ENCODE peak calls at places on chromosome 19, in six cellular contexts. C is GM23248, P is neuronal stem cell, F is neural progenitor cell, J is hepatocyte, H is HCT116. K is an unnamed sample.

GRCh38 chr19:31430381-31430780 is 81.1 kb upstream of the TSHZ3 start:
- DNase-seq in F (no peak), H (no peak), C (no peak), P (no peak), J (no peak), K (no peak)

GRCh38 chr19:14901675-14902260 is 15.8 kb upstream of the OR7A17 start:
- DNase-seq in F (no peak), J (no peak), P (no peak), H (no peak), C (no peak), K (no peak)

GRCh38 chr19:22612316-22612715 is 21.8 kb upstream of the ZNF492 start:
- DNase-seq in F (no peak), C (no peak), J (no peak), P (no peak), H (no peak), K (no peak)

GRCh38 chr19:827710-828321 is at the start of gene AZU1:
- DNase-seq in C (no peak), J (no peak), H (no peak), F (no peak), P (no peak), K (no peak)

GRCh38 chr19:8512991-8513686 is 828 bp downstream of the ZNF414 start:
- DNase-seq in F (no peak), J (no peak), C (peak; percentile 30), P (no peak), H (no peak), K (no peak)

GRCh38 chr19:2436926-2437325 is 9.5 kb upstream of the TIMM13 start:
- DNase-seq in H (no peak), J (no peak), F (no peak), C (no peak), P (no peak), K (no peak)

GRCh38 chr19:40005670-40006272 is 8.9 kb downstream of the ZNF546 start:
- DNase-seq in J (no peak), F (no peak), P (no peak), H (no peak), C (no peak), K (no peak)

GRCh38 chr19:4089400-4089908 is 22.8 kb upstream of the ZBTB7A start:
- DNase-seq in J (no peak), H (no peak), F (no peak), C (no peak), P (no peak), K (no peak)

GRCh38 chr19:2181618-2181997 is 17.9 kb downstream of the DOT1L start:
- DNase-seq in F (no peak), J (no peak), C (no peak), P (no peak), H (no peak), K (no peak)

GRCh38 chr19:1646931-1647663 is 5.3 kb downstream of the TCF3 start:
- DNase-seq in F (no peak), C (no peak), J (no peak), P (no peak), H (no peak), K (no peak)

GRCh38 chr19:42148270-42148669 is 16.0 kb upstream of the POU2F2 start:
- DNase-seq in P (no peak), H (no peak), F (no peak), C (no peak), J (no peak), K (no peak)

GRCh38 chr19:13764821-13765394 is 586 bp downstream of the MRI1 start:
- DNase-seq in J (peak; percentile 54), C (peak; percentile 62), F (peak; percentile 46), P (no peak), H (no peak), K (no peak)

GRCh38 chr19:4337906-4338440 is 654 bp downstream of the STAP2 start:
- DNase-seq in P (no peak), C (peak; percentile 32), F (peak; percentile 42), H (no peak), J (peak; percentile 80), K (peak; percentile 53)

GRCh38 chr19:8252922-8253589 is 43.9 kb downstream of the CERS4 start:
- DNase-seq in H (peak; percentile 51), P (peak; percentile 87), J (peak; percentile 87), F (peak; percentile 92), C (peak; percentile 81), K (peak; percentile 69)

GRCh38 chr19:39308531-39309304 is 11.9 kb downstream of the LRFN1 start:
- DNase-seq in P (no peak), F (peak; percentile 75), J (peak; percentile 60), C (peak; percentile 32), H (no peak), K (peak; percentile 18)

GRCh38 chr19:14039181-14039580 is 7.6 kb downstream of the IL27RA start:
- DNase-seq in J (no peak), F (no peak), P (no peak), H (no peak), C (no peak), K (no peak)

GRCh38 chr19:7787602-7788177 is 24.6 kb downstream of the CLEC4M start:
- DNase-seq in J (no peak), P (no peak), C (no peak), H (no peak), F (no peak), K (peak; percentile 20)

GRCh38 chr19:29393915-29394460 is 131.8 kb upstream of the VSTM2B start:
- DNase-seq in C (no peak), F (peak; percentile 58), H (no peak), J (no peak), P (no peak), K (no peak)

GRCh38 chr19:10835089-10835753 is 791 bp downstream of the TMED1 start:
- DNase-seq in F (no peak), C (peak; percentile 31), H (no peak), P (no peak), J (no peak), K (peak; percentile 21)

GRCh38 chr19:31331536-31331935 is 17.7 kb downstream of the TSHZ3 start:
- DNase-seq in J (no peak), C (no peak), H (no peak), F (no peak), P (no peak), K (no peak)

GRCh38 chr19:2253106-2254051 is 2.8 kb downstream of the JSRP1 start:
- DNase-seq in F (peak; percentile 83), P (no peak), H (no peak), J (no peak), C (no peak), K (no peak)

DNA sequence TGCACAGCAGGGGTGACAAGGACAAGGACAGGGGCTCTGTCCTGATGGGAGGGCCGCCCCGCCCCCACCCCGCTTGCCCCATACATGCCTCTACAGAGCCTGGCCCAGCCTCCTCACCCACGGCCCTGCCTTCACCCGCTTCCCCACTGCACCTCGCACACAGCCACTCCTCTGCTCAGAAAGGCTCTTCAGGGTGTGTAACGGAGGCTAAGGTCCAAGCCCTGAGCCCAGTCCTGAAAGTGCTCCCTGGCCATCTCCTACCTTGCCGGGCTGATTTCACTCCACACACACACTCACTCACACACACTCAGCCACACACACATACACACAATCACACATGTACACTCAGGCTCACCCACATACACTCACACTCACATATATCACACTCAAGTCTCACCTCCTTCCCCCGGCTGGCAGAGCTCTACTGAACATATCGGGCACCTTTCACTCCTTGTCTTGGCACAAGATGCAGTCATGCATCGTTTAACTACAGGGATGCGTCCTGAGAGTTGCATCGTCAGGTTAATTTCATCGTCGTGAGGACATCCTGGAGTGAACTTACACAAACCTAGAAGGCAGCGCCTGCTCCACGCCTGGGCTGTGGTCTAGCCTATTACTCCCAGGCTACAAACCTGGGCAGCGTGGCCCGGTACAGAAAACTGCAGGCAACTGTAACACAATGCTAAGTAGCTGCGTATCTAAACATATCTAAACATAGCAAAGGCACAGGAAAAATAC is 13.2 kb downstream of the EPS15L1 start:
- DNase-seq in P (no peak), C (no peak), F (no peak), J (no peak), H (no peak), K (no peak)
- H3K4me1 ChIP-seq in P (peaks cover 18% of the 10 kb centered on the region), C (peaks cover 16% of the 10 kb centered on the region), F (peaks cover 22% of the 10 kb centered on the region), J (peaks cover 25% of the 10 kb centered on the region), H (peaks cover 40% of the 10 kb centered on the region), K (peaks cover 24% of the 10 kb centered on the region)

GRCh38 chr19:56144396-56144795 is 3.3 kb downstream of the ZNF444 start:
- DNase-seq in J (no peak), F (no peak), H (no peak), P (no peak), C (no peak), K (no peak)
- H2AFZ ChIP-seq in J (no peak overlapping the region), F (no peak overlapping the region), H (no peak overlapping the region), P (no peak overlapping the region), C (no peak overlapping the region), K (no peak overlapping the region)

DNA sequence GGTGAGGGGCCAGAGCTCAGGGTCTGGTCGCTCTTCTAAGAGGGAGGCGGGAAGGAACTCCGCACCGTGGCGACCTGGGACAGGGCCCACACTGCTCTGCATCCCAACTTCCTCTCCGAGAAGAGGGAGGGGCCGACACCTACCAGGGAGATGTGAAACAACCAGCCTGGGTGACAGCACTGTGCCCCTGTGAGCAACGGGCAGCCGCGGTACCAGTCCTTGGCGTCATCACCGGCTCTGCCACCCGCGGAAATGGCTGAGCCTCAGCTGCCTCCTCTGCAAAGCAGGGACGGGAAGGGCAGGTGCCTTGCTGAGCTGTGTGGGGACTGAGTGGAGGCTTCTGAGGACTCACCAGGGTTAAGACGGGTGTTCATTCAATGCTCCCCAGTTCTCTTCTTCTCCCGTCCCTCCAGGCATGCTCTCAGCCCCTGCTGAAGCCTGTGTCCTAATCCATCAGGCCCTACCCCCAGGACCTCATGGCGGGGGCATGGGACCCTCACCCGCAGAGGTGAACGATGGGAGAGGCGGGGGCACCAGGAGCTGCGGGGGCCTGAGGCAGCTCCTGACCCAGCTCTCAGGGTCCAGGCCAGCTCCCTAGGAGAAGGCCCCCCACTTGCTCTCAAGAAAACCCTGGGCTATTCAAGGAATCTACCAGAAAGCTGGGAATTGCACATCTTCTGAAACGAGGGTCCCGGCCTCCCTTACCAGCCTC is 9.3 kb downstream of the ZNF787 start:
- DNase-seq in H (no peak), C (no peak), P (no peak), F (peak; percentile 37), J (no peak), K (no peak)
- H3K4me1 ChIP-seq in H (peaks cover under 1% of the 10 kb centered on the region), C (peaks cover 13% of the 10 kb centered on the region), P (peaks cover 39% of the 10 kb centered on the region), F (peaks cover 42% of the 10 kb centered on the region), J (peaks cover 53% of the 10 kb centered on the region), K (peaks cover 32% of the 10 kb centered on the region)

GRCh38 chr19:49150106-49150943 is 4.9 kb downstream of the HRC start:
- DNase-seq in J (peak; percentile 93), F (peak; percentile 94), C (peak; percentile 85), P (peak; percentile 90), H (peak; percentile 76), K (peak; percentile 83)

GRCh38 chr19:49147923-49148682 is 7.1 kb downstream of the HRC start:
- DNase-seq in P (no peak), F (no peak), J (no peak), C (no peak), H (no peak), K (peak; percentile 50)

GRCh38 chr19:49148784-49149651 is 6.2 kb downstream of the HRC start:
- DNase-seq in J (peak; percentile 100), C (peak; percentile 96), P (peak; percentile 99), F (peak; percentile 100), H (peak; percentile 88), K (peak; percentile 91)

GRCh38 chr19:49150944-49151243 is 4.3 kb downstream of the HRC start:
- DNase-seq in F (no peak), C (no peak), H (no peak), J (no peak), P (no peak), K (no peak)

DNA sequence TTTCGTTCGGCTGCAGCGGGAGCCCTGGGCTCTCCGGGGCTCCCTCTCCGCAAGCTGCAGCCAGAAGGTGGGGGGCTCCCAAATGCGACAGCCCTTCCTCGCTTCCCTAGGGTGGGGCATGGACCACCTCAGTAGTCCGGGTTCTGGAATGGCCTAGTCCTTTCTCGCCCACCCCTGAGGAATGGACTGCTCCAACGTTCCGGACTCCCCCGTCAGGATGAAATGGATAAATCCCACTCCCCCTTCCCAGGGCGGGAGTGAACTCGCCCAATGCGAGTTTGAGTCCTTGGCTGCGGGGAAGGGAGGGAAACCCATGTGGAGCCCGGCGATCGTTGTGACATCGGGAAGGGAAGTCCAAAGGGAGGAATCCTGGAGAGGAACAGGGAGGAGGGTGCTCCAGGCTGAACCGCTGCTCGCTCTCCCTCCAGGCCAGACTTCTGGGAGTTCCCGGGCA is 5.5 kb downstream of the HRC start:
- DNase-seq in C (peak; percentile 83), H (peak; percentile 85), J (peak; percentile 82), F (peak; percentile 92), P (peak; percentile 94), K (peak; percentile 75)
- H2AFZ ChIP-seq in C (peak overlapping the region; percentile 97), H (no peak overlapping the region), J (peak overlapping the region; percentile 61), F (peak overlapping the region; percentile 93), P (peak overlapping the region; percentile 91), K (peak overlapping the region; percentile 90)

K was measured in endothelial cell of umbilical vein.